ENCODE peak calls at places on chromosomes 2 and 18, in seven cellular contexts. R, D, N, C, O, A and J are unnamed samples.

GRCh38 chr18:65592419-65592818 is 158.4 kb upstream of the CDH7 start:
- DNase-seq in R (peak), C (no peak), N (no peak), D (no peak), A (peak), O (no peak), J (no peak)

GRCh38 chr2:111032721-111033532 is 87.8 kb upstream of the BCL2L11 start:
- DNase-seq in A (no peak), R (peak), D (no peak), C (no peak), O (peak), N (no peak), J (peak)

GRCh38 chr2:101717041-101717817 is 19.7 kb downstream of the MAP4K4 start:
- DNase-seq in C (no peak), A (no peak), O (no peak), D (peak), R (no peak), N (no peak), J (peak)

GRCh38 chr18:64245461-64245860 is 96.6 kb upstream of the LINC00305 start:
- DNase-seq in A (no peak), C (no peak), D (no peak), O (no peak), N (no peak), R (no peak), J (no peak)

GRCh38 chr2:42917374-42918017 is 125.1 kb upstream of the HAAO start:
- DNase-seq in O (peak), A (no peak), R (peak), N (no peak), C (no peak), D (no peak), J (peak)

GRCh38 chr2:139759000-139759505 is 978.9 kb upstream of the NXPH2 start:
- DNase-seq in R (no peak), D (no peak), C (no peak), N (no peak), O (no peak), A (no peak), J (no peak)

GRCh38 chr2:88760819-88761598 is 69.5 kb downstream of the RPIA start:
- DNase-seq in R (no peak), D (no peak), O (no peak), N (no peak), A (no peak), C (no peak), J (no peak)

GRCh38 chr2:16212321-16212720 is 272.0 kb downstream of the MYCN start:
- DNase-seq in O (no peak), R (no peak), C (no peak), D (no peak), N (no peak), A (no peak), J (no peak)

GRCh38 chr2:158034198-158034831 is 67.4 kb upstream of the UPP2 start:
- DNase-seq in O (peak), C (no peak), D (no peak), N (no peak), R (peak), A (peak), J (peak)

GRCh38 chr2:521853-522530 is 155.2 kb downstream of the TMEM18 start:
- DNase-seq in C (no peak), D (no peak), O (no peak), A (no peak), R (no peak), N (no peak), J (no peak)

GRCh38 chr2:158291544-158292175 is 164.9 kb downstream of the CCDC148 start:
- DNase-seq in D (no peak), N (no peak), R (no peak), O (no peak), C (no peak), A (no peak), J (no peak)

GRCh38 chr18:22471546-22472131 is 53.9 kb upstream of the CTAGE1 start:
- DNase-seq in N (no peak), A (no peak), D (no peak), R (no peak), C (no peak), O (peak), J (no peak)

GRCh38 chr2:52072949-52073348 is 1041.0 kb upstream of the NRXN1 start:
- DNase-seq in O (no peak), A (no peak), C (no peak), N (no peak), R (no peak), D (no peak), J (no peak)

GRCh38 chr18:21599585-21600525 is 649 bp downstream of the ESCO1 start:
- DNase-seq in D (peak), C (no peak), A (peak), O (peak), N (no peak), R (peak), J (peak)

GRCh38 chr18:50527636-50528307 is 32.1 kb upstream of the MAPK4 start:
- DNase-seq in A (no peak), O (no peak), N (no peak), D (no peak), R (no peak), C (no peak), J (no peak)

GRCh38 chr2:150267651-150268415 is 219.6 kb downstream of the RND3 start:
- DNase-seq in C (no peak), A (no peak), R (no peak), O (no peak), N (no peak), D (no peak), J (no peak)

GRCh38 chr2:10987439-10987838 is 75.7 kb downstream of the KCNF1 start:
- DNase-seq in R (no peak), C (no peak), D (no peak), O (no peak), N (no peak), A (no peak), J (no peak)

GRCh38 chr2:204321910-204322765 is 223.1 kb upstream of the PARD3B start:
- DNase-seq in O (peak), A (no peak), D (no peak), C (no peak), R (no peak), N (no peak), J (no peak)

GRCh38 chr2:49248506-49248905 is 94.2 kb upstream of the FSHR start:
- DNase-seq in D (no peak), R (no peak), N (no peak), C (no peak), O (peak), A (no peak), J (no peak)

GRCh38 chr2:144505245-144505801 is 14.6 kb downstream of the ZEB2 start:
- DNase-seq in D (no peak), A (no peak), C (peak), R (no peak), O (peak), N (no peak), J (no peak)

GRCh38 chr18:77526962-77527361 is 277.3 kb downstream of the GALR1 start:
- DNase-seq in N (no peak), O (no peak), A (no peak), D (no peak), R (no peak), C (no peak), J (no peak)

GRCh38 chr2:66021296-66021695 is 413.6 kb upstream of the MEIS1 start:
- DNase-seq in C (no peak), D (no peak), A (no peak), N (no peak), R (no peak), O (no peak), J (no peak)

GRCh38 chr2:233342301-233342700 is 12.0 kb upstream of the DGKD start:
- DNase-seq in D (no peak), N (no peak), R (no peak), O (no peak), A (no peak), C (no peak), J (no peak)

GRCh38 chr2:127104881-127105655 is 1.9 kb downstream of the BIN1 start:
- DNase-seq in C (no peak), N (no peak), O (peak), D (no peak), R (peak), A (peak), J (no peak)

GRCh38 chr18:56152547-56152946 is 485.8 kb downstream of the TXNL1 start:
- DNase-seq in C (no peak), O (no peak), A (no peak), D (no peak), N (no peak), R (no peak), J (no peak)